ENCODE peak calls at places on chromosomes 16 and 17, in ten cellular contexts. C is A549, Y is ovary, H is stomach, D is transverse colon, X is suprapubic skin, R is tibial nerve, U is SK-N-SH, Z is GM12878, A is H1. J is an unnamed sample.

GRCh38 chr17:74972107-74972972 is at the start of gene HID1:
- DNase-seq in H (peak; percentile 91), X (no peak), A (peak; percentile 91), C (peak; percentile 56), Y (peak; percentile 50), D (peak; percentile 84), Z (no peak), R (no peak), U (peak; percentile 96), J (no peak)

GRCh38 chr16:55498101-55498500 is 10.8 kb upstream of the LPCAT2 start:
- DNase-seq in Y (no peak), C (no peak), D (no peak), H (no peak), R (no peak), A (peak; percentile 35), U (no peak), X (peak; percentile 64), Z (no peak), J (peak; percentile 49)

GRCh38 chr16:64469906-64470702 is 651.8 kb downstream of the CDH11 start:
- DNase-seq in Z (no peak), C (no peak), D (no peak), Y (peak; percentile 10), H (no peak), R (no peak), X (no peak), A (no peak), U (no peak), J (no peak)

GRCh38 chr16:1941924-1942809 is 832 bp downstream of the MSRB1 start:
- DNase-seq in R (no peak), A (no peak), Y (no peak), H (no peak), C (no peak), D (no peak), U (no peak), X (no peak), Z (no peak), J (peak; percentile 75)

GRCh38 chr16:8776193-8776592 is 21.2 kb downstream of the TMEM186 start:
- DNase-seq in Y (no peak), C (no peak), D (peak; percentile 23), H (no peak), R (no peak), X (no peak), Z (no peak), A (no peak), U (no peak), J (no peak)

GRCh38 chr17:5325851-5326250 is 43.8 kb downstream of the RABEP1 start:
- DNase-seq in Y (no peak), H (no peak), X (no peak), R (no peak), D (no peak), U (no peak), C (no peak), Z (no peak), A (no peak), J (no peak)

GRCh38 chr16:11300560-11300892 is 19.4 kb upstream of the PRM1 start:
- DNase-seq in Y (no peak), C (no peak), A (no peak), X (no peak), R (no peak), U (no peak), H (no peak), D (no peak), Z (no peak), J (no peak)

GRCh38 chr17:45235071-45236001 is 13.7 kb downstream of the FMNL1 start:
- DNase-seq in D (peak; percentile 83), X (peak; percentile 92), C (peak; percentile 87), H (peak; percentile 83), R (peak; percentile 67), Y (peak; percentile 37), U (peak; percentile 81), A (peak; percentile 92), Z (no peak), J (peak; percentile 88)

GRCh38 chr16:1363501-1364041 is 11.8 kb downstream of the GNPTG start:
- DNase-seq in C (peak; percentile 67), U (peak; percentile 88), X (no peak), Y (no peak), Z (no peak), D (peak; percentile 65), R (no peak), H (peak; percentile 77), A (peak; percentile 88), J (no peak)

GRCh38 chr16:72620348-72620747 is 427.6 kb downstream of the ZFHX3 start:
- DNase-seq in D (no peak), Z (no peak), C (no peak), R (no peak), H (no peak), X (no peak), A (no peak), Y (no peak), U (no peak), J (no peak)

GRCh38 chr17:73711184-73711583 is 66.9 kb upstream of the SDK2 start:
- DNase-seq in H (no peak), C (no peak), Z (peak; percentile 12), U (no peak), D (no peak), X (no peak), Y (no peak), R (no peak), A (no peak), J (peak; percentile 0)

GRCh38 chr16:49513040-49513439 is 139.4 kb downstream of the C16orf78 start:
- DNase-seq in A (no peak), Z (no peak), U (peak; percentile 63), Y (no peak), X (no peak), D (no peak), R (no peak), H (no peak), C (peak; percentile 23), J (no peak)

GRCh38 chr16:81627024-81627423 is 152.1 kb upstream of the PLCG2 start:
- DNase-seq in C (peak; percentile 52), Z (no peak), U (no peak), X (no peak), D (no peak), R (no peak), H (no peak), Y (no peak), A (no peak), J (no peak)

GRCh38 chr16:81626181-81626674 is 152.9 kb upstream of the PLCG2 start:
- DNase-seq in R (no peak), X (no peak), U (no peak), C (no peak), D (no peak), A (no peak), Y (no peak), H (no peak), Z (no peak), J (no peak)

GRCh38 chr16:81624718-81625543 is 154.2 kb upstream of the PLCG2 start:
- DNase-seq in Y (no peak), H (no peak), X (no peak), C (no peak), D (no peak), A (no peak), U (no peak), Z (no peak), R (no peak), J (no peak)

GRCh38 chr16:81627729-81628128 is 151.4 kb upstream of the PLCG2 start:
- DNase-seq in X (no peak), C (no peak), R (no peak), A (no peak), U (no peak), Y (no peak), D (no peak), H (no peak), Z (no peak), J (no peak)

GRCh38 chr16:81625544-81626152 is 153.4 kb upstream of the PLCG2 start:
- DNase-seq in Y (no peak), H (peak; percentile 77), C (no peak), D (peak; percentile 35), A (no peak), Z (no peak), X (no peak), R (no peak), U (no peak), J (peak; percentile 86)
- H3K4me3 ChIP-seq in Y (no peak overlapping the region), H (no peak overlapping the region), C (no peak overlapping the region), D (no peak overlapping the region), A (no peak overlapping the region), Z (no peak overlapping the region), X (no peak overlapping the region), R (no peak overlapping the region), U (no peak overlapping the region), J (no peak overlapping the region)

DNA sequence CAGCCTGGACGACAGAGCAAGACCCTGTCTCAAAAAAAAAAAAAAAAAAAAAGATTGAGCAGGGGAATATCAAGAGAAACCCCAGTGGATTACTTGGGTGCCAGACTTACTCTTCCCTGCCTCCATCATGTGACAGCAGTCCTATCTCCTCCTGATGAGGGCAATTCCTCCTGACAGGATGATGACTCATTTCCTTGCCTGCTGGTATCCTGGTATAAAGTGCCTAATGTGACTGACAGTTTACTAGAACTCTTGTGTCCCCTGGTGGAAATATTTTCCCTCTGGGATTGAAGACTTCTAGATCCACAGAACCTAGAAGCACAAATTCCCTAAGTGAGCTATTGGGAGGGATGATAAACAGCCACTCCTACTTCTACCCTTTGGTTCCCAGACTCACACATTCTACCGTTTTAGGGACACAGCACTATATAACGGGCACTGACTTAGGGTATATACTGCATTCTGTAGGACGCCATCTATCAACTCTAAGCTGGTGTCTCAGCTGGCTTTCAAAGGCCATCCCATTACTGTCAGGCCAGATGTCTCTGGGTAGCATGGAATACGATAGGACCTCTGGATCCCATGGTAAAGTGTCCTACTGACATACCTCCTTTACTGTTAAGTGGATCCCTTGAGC is 114.6 kb upstream of the MED13 start:
- DNase-seq in C (peak; percentile 92), U (no peak), A (no peak), R (no peak), D (peak; percentile 27), X (no peak), H (no peak), Z (no peak), Y (no peak), J (no peak)
- TF ChIP-seq EP300 in C (no peak), U (no peak), A (no peak), R (no peak), D (peak; percentile 7), X (no peak), H (no peak), Z (no peak), Y (no peak), J (no peak)

DNA sequence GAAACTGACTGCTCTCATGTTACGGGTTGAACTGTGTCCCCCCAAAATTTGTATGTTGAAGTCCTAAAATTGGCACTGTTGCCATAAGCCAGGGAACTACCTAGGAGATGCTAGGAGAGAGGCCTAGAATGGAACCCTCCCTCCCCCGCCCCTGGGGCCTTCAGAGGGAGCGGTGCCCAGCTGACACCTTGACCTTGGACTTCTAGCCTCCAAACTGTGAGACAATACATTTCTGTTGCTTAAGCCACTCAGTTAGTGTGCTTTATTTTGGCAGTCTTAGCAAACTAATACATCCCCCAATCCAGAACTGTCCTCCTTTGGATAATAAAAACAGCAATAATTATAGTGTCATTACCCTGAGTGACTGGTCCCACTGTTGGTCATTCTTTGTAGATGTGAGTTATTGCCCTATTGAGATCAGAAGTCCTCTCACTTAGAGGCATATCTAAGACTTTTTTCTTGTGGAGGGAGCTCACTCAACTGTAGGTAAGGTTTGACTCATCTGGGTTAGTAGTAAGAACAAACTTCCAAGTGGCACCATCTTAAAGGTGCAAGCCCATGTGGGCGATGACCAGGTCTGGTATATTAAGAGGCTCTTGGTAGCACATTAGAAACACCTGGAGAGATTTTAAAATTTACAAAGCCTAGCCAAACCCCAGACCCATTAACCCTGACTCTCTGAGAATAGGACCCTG is 93.0 kb upstream of the HLF start:
- DNase-seq in A (no peak), H (no peak), U (no peak), R (no peak), C (no peak), Y (no peak), Z (no peak), D (no peak), X (no peak), J (no peak)
- TF ChIP-seq CTCF in A (no peak), H (no peak), U (no peak), R (no peak), C (no peak), Y (no peak), Z (no peak), D (no peak), X (no peak), J (no peak)

GRCh38 chr17:50028207-50029120 is 27.4 kb upstream of the ITGA3 start:
- DNase-seq in X (peak; percentile 53), A (no peak), D (no peak), Y (no peak), H (no peak), R (no peak), U (peak; percentile 46), C (peak; percentile 91), Z (no peak), J (no peak)
- H3K4me3 ChIP-seq in X (no peak overlapping the region), A (no peak overlapping the region), D (no peak overlapping the region), Y (no peak overlapping the region), H (peak overlapping the region; percentile 34), R (no peak overlapping the region), U (no peak overlapping the region), C (peak overlapping the region; percentile 46), Z (no peak overlapping the region), J (no peak overlapping the region)